ENCODE peak calls at places on chromosomes 16 and 17, in four cellular contexts. F is testis, M is IMR-90, L is A549. W is an unnamed sample.

GRCh38 chr17:77638229-77638628 is 320.3 kb upstream of the TNRC6C start:
- DNase-seq in L (no peak), M (no peak), F (no peak), W (no peak)

GRCh38 chr16:58418601-58419000 is 26.3 kb downstream of the GINS3 start:
- DNase-seq in F (peak), L (no peak), M (peak), W (no peak)

GRCh38 chr16:22092143-22092933 is at the start of gene VWA3A:
- DNase-seq in F (no peak), L (no peak), M (peak), W (no peak)

GRCh38 chr16:84485255-84486010 is 19.0 kb downstream of the MEAK7 start:
- DNase-seq in F (no peak), M (no peak), L (no peak), W (no peak)

GRCh38 chr16:48441863-48442279 is 56.7 kb upstream of the SIAH1 start:
- DNase-seq in L (peak), F (no peak), M (no peak), W (no peak)

GRCh38 chr16:86708431-86708830 is 130.1 kb downstream of the FOXL1 start:
- DNase-seq in M (no peak), F (no peak), L (no peak), W (no peak)

GRCh38 chr16:7437843-7438242 is 105.2 kb downstream of the RBFOX1 start:
- DNase-seq in M (no peak), L (no peak), F (no peak), W (no peak)

GRCh38 chr16:21626659-21627277 is 25.6 kb downstream of the IGSF6 start:
- DNase-seq in M (peak), L (peak), F (no peak), W (no peak)

GRCh38 chr16:71626018-71626857 is at the start of gene MARVELD3:
- DNase-seq in L (no peak), M (no peak), F (peak), W (no peak)

GRCh38 chr17:27817731-27818130 is 17.4 kb upstream of the NOS2 start:
- DNase-seq in F (no peak), L (no peak), M (peak), W (no peak)

GRCh38 chr17:32774286-32775084 is 102.4 kb downstream of the MYO1D start:
- DNase-seq in M (no peak), F (no peak), L (no peak), W (no peak)

GRCh38 chr16:83945587-83945986 is 7.5 kb upstream of the OSGIN1 start:
- DNase-seq in L (no peak), F (no peak), M (no peak), W (no peak)

GRCh38 chr17:64484380-64484779 is 12.5 kb downstream of the POLG2 start:
- DNase-seq in M (no peak), L (no peak), F (no peak), W (no peak)

DNA sequence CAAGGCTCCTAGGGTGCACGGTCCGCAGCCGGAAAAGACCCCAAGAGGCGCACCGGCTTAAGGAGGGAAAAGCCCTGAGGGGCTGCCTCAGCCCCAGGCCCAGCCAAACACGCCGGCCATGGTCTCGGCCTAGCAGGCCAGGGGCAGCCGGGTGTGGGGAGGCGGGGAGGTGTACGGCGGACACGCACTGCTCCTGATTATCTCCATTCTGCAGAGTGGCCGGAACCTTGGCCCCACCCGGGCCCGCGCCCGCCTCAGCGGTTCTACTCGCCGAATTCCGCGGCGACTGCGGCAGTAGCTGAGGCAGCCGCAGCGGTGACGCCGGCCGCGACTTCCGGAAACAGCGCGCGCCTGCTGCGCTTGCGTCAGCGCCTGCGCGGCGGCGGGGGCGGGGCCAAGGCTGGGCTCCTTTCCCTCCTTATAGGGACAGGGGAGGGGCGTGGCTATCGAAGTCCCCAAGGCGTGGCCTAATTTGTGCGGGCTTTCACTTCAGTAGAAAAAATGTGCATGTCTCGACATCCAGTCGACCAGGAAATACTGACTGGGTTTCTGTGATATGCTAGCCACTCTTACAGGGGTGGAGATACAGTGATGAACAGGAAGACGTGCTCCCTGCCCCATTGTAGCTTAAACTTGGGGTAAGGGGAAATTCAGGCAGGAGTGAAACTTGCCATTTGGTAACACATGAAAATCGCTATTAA is at the start of gene PARN:
- DNase-seq in F (peak), M (peak), L (peak), W (peak)
- TF ChIP-seq POLR2A in F (peak), M (peak), L (peak), W (peak)

GRCh38 chr16:89555780-89556179 is 4.7 kb upstream of the RPL13 start:
- DNase-seq in F (no peak), L (no peak), M (no peak), W (no peak)
- H3K27ac ChIP-seq in F (no peak), L (no peak), M (no peak), W (no peak)

GRCh38 chr17:1561420-1562177 is 993 bp downstream of the PITPNA start:
- DNase-seq in F (no peak), M (no peak), L (no peak), W (no peak)

GRCh38 chr17:1558401-1558800 is 4.2 kb downstream of the PITPNA start:
- DNase-seq in L (no peak), F (no peak), M (no peak), W (no peak)

GRCh38 chr17:1559047-1559742 is 3.4 kb downstream of the PITPNA start:
- DNase-seq in F (no peak), L (no peak), M (no peak), W (no peak)

GRCh38 chr17:1560582-1561170 is 1.9 kb downstream of the PITPNA start:
- DNase-seq in L (no peak), M (no peak), F (no peak), W (no peak)

DNA sequence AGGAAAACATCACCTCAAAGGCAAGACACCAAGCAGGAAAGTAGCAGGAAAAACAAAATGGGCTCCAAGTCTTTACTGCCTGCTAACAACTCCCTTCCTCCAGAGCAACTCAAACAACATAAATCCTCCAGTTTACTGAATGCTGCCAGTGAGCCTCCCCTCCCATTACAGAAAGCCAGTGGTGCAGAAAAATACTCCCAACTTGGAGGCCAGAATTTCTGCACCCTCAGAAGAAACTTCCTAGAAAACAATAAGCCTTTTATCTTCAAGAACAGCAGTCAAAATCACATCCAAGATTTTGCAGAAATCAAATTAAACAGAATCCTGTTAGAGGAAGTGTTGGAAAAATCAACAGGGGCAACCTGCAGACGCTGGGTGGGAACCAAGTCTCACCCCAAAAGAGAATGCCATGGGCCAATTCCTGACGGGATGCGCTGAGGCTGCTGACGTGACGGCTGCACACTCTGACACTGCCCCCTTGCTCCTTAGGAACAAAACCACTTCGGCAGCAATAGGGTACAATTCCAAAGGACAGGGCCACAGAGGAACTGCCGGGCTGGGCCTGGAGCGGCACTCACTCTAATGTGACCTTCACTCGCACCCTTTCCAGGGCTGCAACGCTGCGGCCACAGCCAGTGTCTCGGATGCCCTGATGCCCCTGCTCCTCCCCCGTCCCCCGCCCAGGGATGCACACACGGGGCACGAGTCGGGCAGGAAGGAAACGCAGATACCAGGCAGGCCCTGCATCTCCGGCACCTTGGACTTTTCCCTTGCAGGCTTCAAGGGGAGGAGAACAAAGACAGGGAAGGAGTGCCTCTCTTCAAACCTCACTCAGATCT is 2.6 kb downstream of the PITPNA start:
- DNase-seq in F (no peak), M (no peak), L (no peak), W (no peak)
- TF ChIP-seq POLR2A in F (no peak), M (no peak), L (no peak), W (no peak)

GRCh38 chr17:15377608-15378007 is 36.2 kb upstream of the TEKT3 start:
- DNase-seq in L (no peak), M (peak), F (no peak), W (no peak)
- H3K27ac ChIP-seq in L (no peak), M (peak), F (no peak), W (peak)

GRCh38 chr17:2562162-2562858 is 31.1 kb upstream of the PAFAH1B1 start:
- DNase-seq in M (no peak), F (no peak), L (no peak), W (no peak)

GRCh38 chr17:2564876-2565275 is 28.6 kb upstream of the PAFAH1B1 start:
- DNase-seq in F (peak), M (no peak), L (peak), W (no peak)

GRCh38 chr17:2560658-2561057 is 32.8 kb upstream of the PAFAH1B1 start:
- DNase-seq in F (no peak), L (no peak), M (no peak), W (no peak)

GRCh38 chr17:2563543-2563942 is 29.9 kb upstream of the PAFAH1B1 start:
- DNase-seq in F (no peak), L (no peak), M (no peak), W (no peak)

GRCh38 chr17:2563061-2563460 is 30.4 kb upstream of the PAFAH1B1 start:
- DNase-seq in M (no peak), F (no peak), L (no peak), W (no peak)
- TF ChIP-seq POLR2A in M (no peak), F (no peak), L (no peak), W (no peak)

GRCh38 chr16:56423584-56424403 is 1.6 kb downstream of the AMFR start:
- DNase-seq in F (no peak), M (no peak), L (no peak), W (no peak)
- H3K27ac ChIP-seq in F (peak), M (peak), L (peak), W (peak)

W was measured in tibial nerve.